ENCODE peak calls at places on chromosomes 13 and 19, in four cellular contexts. One of them, this sample, is unnamed.

GRCh38 chr19:11045536-11045935 is 43.7 kb upstream of the LDLR start:
- DNase-seq in K562: no peak
- DNase-seq in HCT116: no peak
- DNase-seq in H1: no peak
- DNase-seq in this sample: no peak

GRCh38 chr13:101305981-101306411 is 110.3 kb downstream of the NALCN start:
- DNase-seq in K562: no peak
- DNase-seq in HCT116: no peak
- DNase-seq in H1: no peak
- DNase-seq in this sample: no peak

GRCh38 chr19:51448011-51448744 is 10.1 kb downstream of the SIGLEC8 start:
- DNase-seq in K562: no peak
- DNase-seq in HCT116: no peak
- DNase-seq in H1: no peak
- DNase-seq in this sample: no peak

GRCh38 chr13:112943309-112944125 is 25.5 kb upstream of the MCF2L start:
- DNase-seq in K562: no peak
- DNase-seq in HCT116: no peak
- DNase-seq in H1: peak; percentile 81
- DNase-seq in this sample: no peak

GRCh38 chr19:7867092-7867844 is 6.9 kb downstream of the PRR36 start:
- DNase-seq in K562: no peak
- DNase-seq in HCT116: no peak
- DNase-seq in H1: no peak
- DNase-seq in this sample: no peak

GRCh38 chr19:28966737-28967401 is 246.1 kb downstream of the UQCRFS1 start:
- DNase-seq in K562: no peak
- DNase-seq in HCT116: no peak
- DNase-seq in H1: no peak
- DNase-seq in this sample: no peak

GRCh38 chr13:101552797-101553196 is 100.3 kb downstream of the ITGBL1 start:
- DNase-seq in K562: no peak
- DNase-seq in HCT116: no peak
- DNase-seq in H1: no peak
- DNase-seq in this sample: no peak

GRCh38 chr19:38394488-38394887 is 6.0 kb downstream of the SPRED3 start:
- DNase-seq in K562: no peak
- DNase-seq in HCT116: no peak
- DNase-seq in H1: peak; percentile 95
- DNase-seq in this sample: peak; percentile 56

GRCh38 chr13:44840131-44840530 is 149.1 kb downstream of the NUFIP1 start:
- DNase-seq in K562: no peak
- DNase-seq in HCT116: no peak
- DNase-seq in H1: no peak
- DNase-seq in this sample: no peak

GRCh38 chr19:53768401-53768800 is 55.7 kb downstream of the NLRP12 start:
- DNase-seq in K562: no peak
- DNase-seq in HCT116: no peak
- DNase-seq in H1: no peak
- DNase-seq in this sample: no peak

GRCh38 chr13:44967656-44968451 is 21.4 kb downstream of the NUFIP1 start:
- DNase-seq in K562: no peak
- DNase-seq in HCT116: no peak
- DNase-seq in H1: no peak
- DNase-seq in this sample: no peak

GRCh38 chr13:104008571-104009435 is 942.6 kb upstream of the SLC10A2 start:
- DNase-seq in K562: no peak
- DNase-seq in HCT116: no peak
- DNase-seq in H1: no peak
- DNase-seq in this sample: no peak

GRCh38 chr13:98975822-98976261 is 2.0 kb downstream of the DOCK9 start:
- DNase-seq in K562: peak; percentile 80
- DNase-seq in HCT116: no peak
- DNase-seq in H1: no peak
- DNase-seq in this sample: no peak

GRCh38 chr13:70183041-70183440 is 74.8 kb upstream of the KLHL1 start:
- DNase-seq in K562: no peak
- DNase-seq in HCT116: no peak
- DNase-seq in H1: no peak
- DNase-seq in this sample: no peak

GRCh38 chr19:3094638-3095374 is 644 bp downstream of the GNA11 start:
- DNase-seq in K562: no peak
- DNase-seq in HCT116: no peak
- DNase-seq in H1: no peak
- DNase-seq in this sample: no peak

GRCh38 chr19:30884146-30884812 is 465.0 kb downstream of the TSHZ3 start:
- DNase-seq in K562: no peak
- DNase-seq in HCT116: no peak
- DNase-seq in H1: no peak
- DNase-seq in this sample: no peak
- TF ChIP-seq JUND in K562: no peak
- TF ChIP-seq JUND in HCT116: no peak
- TF ChIP-seq JUND in H1: no peak
- TF ChIP-seq JUND in this sample: no peak

GRCh38 chr13:30577381-30577780 is 40.3 kb upstream of the USPL1 start:
- DNase-seq in K562: no peak
- DNase-seq in HCT116: peak; percentile 57
- DNase-seq in H1: no peak
- DNase-seq in this sample: peak; percentile 13

GRCh38 chr13:30576528-30576927 is 41.2 kb upstream of the USPL1 start:
- DNase-seq in K562: no peak
- DNase-seq in HCT116: no peak
- DNase-seq in H1: no peak
- DNase-seq in this sample: peak; percentile 1

GRCh38 chr13:30569901-30570576 is 47.7 kb upstream of the USPL1 start:
- DNase-seq in K562: peak; percentile 5
- DNase-seq in HCT116: peak; percentile 66
- DNase-seq in H1: peak; percentile 40
- DNase-seq in this sample: peak; percentile 52

GRCh38 chr13:30567072-30567471 is 50.6 kb upstream of the USPL1 start:
- DNase-seq in K562: no peak
- DNase-seq in HCT116: no peak
- DNase-seq in H1: no peak
- DNase-seq in this sample: no peak

DNA sequence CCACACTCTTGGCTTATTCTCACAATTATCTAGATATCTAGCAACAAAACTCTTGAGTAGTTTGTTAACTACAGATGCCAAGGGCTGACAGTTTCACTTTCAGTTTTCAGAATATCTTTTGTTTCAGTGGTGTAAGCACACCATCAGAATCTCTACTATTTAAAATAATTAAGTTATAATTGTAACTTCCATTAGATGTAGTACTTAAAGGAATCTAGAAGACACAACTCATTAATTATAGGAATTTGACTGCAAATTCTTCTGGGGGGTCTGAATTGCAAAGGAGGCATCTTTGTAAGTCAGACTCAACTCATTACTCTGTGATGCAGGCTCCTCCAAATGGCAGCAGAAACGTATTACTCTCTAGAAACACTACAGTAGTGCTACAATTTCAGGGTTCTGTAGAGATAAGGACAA is 44.9 kb upstream of the USPL1 start:
- DNase-seq in K562: no peak
- DNase-seq in HCT116: no peak
- DNase-seq in H1: no peak
- DNase-seq in this sample: peak; percentile 12
- TF ChIP-seq FOSL1 in K562: no peak
- TF ChIP-seq FOSL1 in HCT116: no peak
- TF ChIP-seq FOSL1 in H1: no peak
- TF ChIP-seq FOSL1 in this sample: no peak

DNA sequence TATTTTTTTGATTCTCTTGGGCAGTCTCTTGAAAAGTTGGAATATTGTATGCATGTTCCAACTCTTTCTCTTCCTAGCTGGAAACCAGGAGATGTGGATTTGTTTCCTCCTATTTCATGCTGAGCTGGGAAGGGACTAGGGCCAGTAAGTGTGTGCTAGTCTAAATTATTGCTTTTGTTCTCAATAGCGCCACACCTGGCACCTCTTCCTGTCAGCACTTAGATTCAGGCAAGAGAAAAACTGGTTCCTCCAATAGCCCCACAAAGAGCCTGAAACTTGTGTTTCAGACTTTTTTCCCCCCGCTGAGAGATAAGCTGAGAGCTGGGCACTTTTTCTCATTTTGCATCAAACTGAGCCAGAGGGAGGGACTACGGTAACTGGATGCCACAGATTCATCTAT is 353.4 kb downstream of the OLFM4 start:
- DNase-seq in K562: no peak
- DNase-seq in HCT116: no peak
- DNase-seq in H1: no peak
- DNase-seq in this sample: no peak
- TF ChIP-seq JUND in K562: no peak
- TF ChIP-seq JUND in HCT116: no peak
- TF ChIP-seq JUND in H1: no peak
- TF ChIP-seq JUND in this sample: no peak

GRCh38 chr19:40466219-40467006 is at the start of gene SPTBN4:
- DNase-seq in K562: no peak
- DNase-seq in HCT116: no peak
- DNase-seq in H1: peak; percentile 49
- DNase-seq in this sample: no peak
- TF ChIP-seq FOSL1 in K562: no peak
- TF ChIP-seq FOSL1 in HCT116: no peak
- TF ChIP-seq FOSL1 in H1: no peak
- TF ChIP-seq FOSL1 in this sample: no peak

GRCh38 chr13:92103673-92104296 is 705.4 kb downstream of the GPC5 start:
- DNase-seq in K562: no peak
- DNase-seq in HCT116: no peak
- DNase-seq in H1: no peak
- DNase-seq in this sample: no peak
- TF ChIP-seq JUND in K562: no peak
- TF ChIP-seq JUND in HCT116: no peak
- TF ChIP-seq JUND in H1: no peak
- TF ChIP-seq JUND in this sample: no peak

GRCh38 chr13:49443327-49443688 is 556 bp downstream of the CAB39L start:
- DNase-seq in K562: no peak
- DNase-seq in HCT116: no peak
- DNase-seq in H1: no peak
- DNase-seq in this sample: peak; percentile 40
- TF ChIP-seq FOSL1 in K562: no peak
- TF ChIP-seq FOSL1 in HCT116: no peak
- TF ChIP-seq FOSL1 in H1: no peak
- TF ChIP-seq FOSL1 in this sample: no peak

DNA sequence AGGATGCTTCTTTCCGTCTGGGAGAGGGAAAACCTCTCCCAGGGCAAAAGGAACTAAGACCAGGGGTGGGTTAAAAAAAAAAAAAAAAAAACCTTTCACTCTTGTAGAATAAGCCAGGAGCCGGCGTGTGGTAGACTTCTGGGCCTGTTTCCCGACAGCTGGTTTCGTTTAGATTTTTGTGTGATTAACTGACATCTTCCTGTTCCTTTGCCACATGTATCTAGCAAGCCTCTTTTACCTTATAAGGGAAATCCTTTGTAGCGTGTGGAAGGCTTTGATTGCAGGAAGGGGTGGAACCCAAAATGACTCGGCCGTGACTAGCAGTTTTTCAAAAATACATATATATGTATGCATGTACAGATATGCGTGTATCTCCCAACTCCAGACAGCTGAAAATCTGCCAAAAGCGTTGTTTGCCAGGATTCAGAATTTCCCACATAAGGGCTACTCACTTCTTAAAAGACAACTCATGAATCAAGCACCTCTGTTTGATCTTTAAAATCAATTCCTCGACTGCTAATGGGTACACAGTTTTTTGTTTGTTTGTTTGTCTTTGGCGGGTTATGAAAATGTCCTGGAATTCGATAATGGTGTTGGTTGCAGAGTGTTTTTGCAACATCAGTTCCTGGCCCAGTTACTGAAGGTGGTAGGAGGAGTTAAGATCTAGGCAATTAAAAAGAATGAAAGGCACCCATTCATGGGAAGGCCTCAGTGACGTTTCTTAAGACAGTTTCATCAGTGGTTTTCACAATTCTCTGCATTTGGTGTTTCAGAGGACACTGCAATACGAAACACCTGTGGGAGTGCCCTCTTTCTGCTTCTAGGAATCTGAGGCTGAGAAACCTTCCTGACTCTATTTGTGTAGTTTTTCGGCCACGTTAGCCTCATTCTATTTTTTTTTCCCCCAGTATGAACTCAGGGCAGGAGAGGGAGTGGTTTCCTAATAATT is 2.7 kb downstream of the TPM4 start:
- DNase-seq in K562: peak; percentile 53
- DNase-seq in HCT116: peak; percentile 67
- DNase-seq in H1: no peak
- DNase-seq in this sample: peak; percentile 79
- TF ChIP-seq JUND in K562: peak; percentile 85
- TF ChIP-seq JUND in HCT116: no peak
- TF ChIP-seq JUND in H1: no peak
- TF ChIP-seq JUND in this sample: no peak

DNA sequence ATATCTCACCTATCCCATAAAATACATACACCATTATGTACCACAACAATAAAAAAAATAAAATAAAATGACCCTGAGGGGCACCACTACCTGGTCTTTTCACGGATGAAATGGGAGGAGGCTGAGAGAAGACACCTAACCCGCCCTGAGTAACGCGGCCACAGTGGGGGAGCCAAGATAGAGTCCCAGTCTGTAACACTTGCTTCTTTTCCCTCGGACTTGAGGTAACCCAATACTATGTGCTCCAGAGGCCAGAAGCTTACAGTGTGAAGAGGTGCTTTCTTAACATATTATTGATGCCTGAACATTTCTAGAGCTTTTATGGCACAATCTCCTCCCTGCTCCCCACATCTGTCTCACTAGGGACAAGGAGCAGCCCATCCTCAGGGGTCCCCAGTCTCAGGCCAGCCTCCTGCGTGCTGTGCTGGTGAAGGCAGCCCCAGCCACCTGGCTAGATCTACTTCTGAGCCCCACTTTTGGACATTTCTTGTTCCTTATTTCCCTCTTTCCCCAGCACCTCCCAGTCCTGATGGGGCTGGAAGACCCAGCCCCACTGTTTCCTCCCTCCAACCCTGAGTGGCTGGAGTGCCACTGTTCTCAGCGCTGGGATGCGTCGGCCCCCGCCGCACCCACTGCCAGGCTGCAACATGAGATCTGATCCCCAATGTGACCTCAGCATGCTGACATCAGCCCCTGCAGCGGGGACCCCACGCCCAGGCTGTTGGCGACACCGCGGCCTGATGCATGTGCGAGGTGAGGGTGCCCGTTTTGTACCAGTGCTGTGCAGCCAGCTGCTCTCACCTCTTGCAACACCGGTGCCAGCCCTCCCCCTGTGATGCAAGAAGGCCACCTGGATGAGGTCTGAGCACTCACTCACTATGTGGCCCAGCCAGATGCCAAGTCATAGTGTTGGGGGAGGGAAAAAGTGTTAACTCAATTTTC is 143.3 kb downstream of the DCLK1 start:
- DNase-seq in K562: no peak
- DNase-seq in HCT116: no peak
- DNase-seq in H1: peak; percentile 72
- DNase-seq in this sample: no peak
- TF ChIP-seq FOSL1 in K562: no peak
- TF ChIP-seq FOSL1 in HCT116: no peak
- TF ChIP-seq FOSL1 in H1: no peak
- TF ChIP-seq FOSL1 in this sample: no peak

DNA sequence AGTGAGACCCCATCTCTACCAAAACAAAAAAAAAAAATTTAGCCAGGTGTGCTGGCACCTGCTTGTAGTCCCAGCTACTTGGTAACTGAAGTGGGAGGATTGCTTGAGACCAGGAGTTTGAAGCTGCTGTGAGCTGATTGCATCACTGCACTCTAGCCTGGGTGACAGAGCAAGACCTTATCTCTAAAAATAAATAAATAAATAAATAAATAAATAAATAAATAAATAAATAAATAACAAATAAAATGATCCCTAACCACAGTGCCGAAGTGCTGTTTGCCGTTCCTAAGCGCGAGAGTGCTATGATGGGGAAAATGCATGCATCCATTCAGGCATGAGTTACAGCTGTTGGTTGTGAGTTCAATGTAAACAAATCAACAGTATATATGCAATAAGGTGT is 27.2 kb downstream of the WDR88 start:
- DNase-seq in K562: no peak
- DNase-seq in HCT116: no peak
- DNase-seq in H1: no peak
- DNase-seq in this sample: no peak
- TF ChIP-seq JUND in K562: no peak
- TF ChIP-seq JUND in HCT116: no peak
- TF ChIP-seq JUND in H1: no peak
- TF ChIP-seq JUND in this sample: no peak

This sample was measured in HepG2.